ENCODE peak calls at places on chromosomes 4 and X, in eight cellular contexts. I, V, N, X, J, R, P and E are unnamed samples.

GRCh38 chr4:149707862-149708261 is 107.8 kb downstream of the IQCM start:
- DNase-seq in I (no peak), P (no peak), V (no peak), J (no peak), R (no peak), N (no peak), X (no peak), E (no peak)

GRCh38 chr4:7970031-7970946 is 30.6 kb upstream of the AFAP1 start:
- DNase-seq in P (no peak), V (no peak), N (no peak), R (no peak), J (no peak), X (no peak), I (no peak), E (no peak)

GRCh38 chr4:55083771-55084170 is 41.6 kb downstream of the KDR start:
- DNase-seq in I (no peak), X (no peak), V (no peak), R (no peak), P (no peak), N (no peak), J (no peak), E (no peak)

GRCh38 chr4:139243448-139244365 is 36.3 kb downstream of the MGARP start:
- DNase-seq in X (no peak), R (peak), V (peak), J (no peak), I (no peak), P (no peak), N (peak), E (peak)

GRCh38 chrX:2627272-2627867 is 63.7 kb upstream of the CD99 start:
- DNase-seq in P (peak), X (no peak), V (no peak), R (no peak), I (no peak), N (peak), J (no peak), E (peak)

GRCh38 chrX:135287266-135287823 is 21.9 kb upstream of the ETDC start:
- DNase-seq in J (no peak), V (no peak), R (no peak), P (no peak), N (no peak), I (no peak), X (no peak), E (no peak)

GRCh38 chr4:89290727-89291126 is 16.9 kb downstream of the GPRIN3 start:
- DNase-seq in R (no peak), P (no peak), N (no peak), J (no peak), V (no peak), X (no peak), I (no peak), E (no peak)

GRCh38 chrX:150364347-150365050 is 1.4 kb downstream of the MAMLD1 start:
- DNase-seq in V (no peak), J (no peak), I (peak), R (no peak), N (peak), X (peak), P (no peak), E (no peak)

GRCh38 chr4:108350332-108350731 is 181.6 kb upstream of the LEF1 start:
- DNase-seq in V (no peak), P (no peak), N (no peak), I (no peak), X (no peak), R (no peak), J (no peak), E (no peak)

GRCh38 chr4:140870427-140870826 is 114.2 kb upstream of the TBC1D9 start:
- DNase-seq in R (no peak), P (no peak), X (no peak), I (no peak), J (no peak), V (no peak), N (no peak), E (no peak)

GRCh38 chrX:9341305-9342201 is 123.3 kb upstream of the TBL1X start:
- DNase-seq in X (peak), N (peak), I (peak), J (peak), P (no peak), R (no peak), V (no peak), E (no peak)

GRCh38 chr4:176927664-176928063 is 134.9 kb upstream of the VEGFC start:
- DNase-seq in V (peak), P (no peak), X (no peak), R (no peak), I (no peak), N (no peak), J (no peak), E (peak)

GRCh38 chrX:151151668-151152267 is 24.6 kb upstream of the GPR50 start:
- DNase-seq in J (no peak), P (peak), R (no peak), N (peak), X (no peak), I (no peak), V (peak), E (peak)

GRCh38 chrX:13742397-13743176 is 8.0 kb downstream of the OFD1 start:
- DNase-seq in J (no peak), N (no peak), P (no peak), I (no peak), X (no peak), V (no peak), R (no peak), E (no peak)

GRCh38 chr4:159526172-159526571 is 423.3 kb downstream of the RAPGEF2 start:
- DNase-seq in N (no peak), P (no peak), R (no peak), V (no peak), J (no peak), I (no peak), X (no peak), E (no peak)

GRCh38 chrX:9396930-9397329 is 67.9 kb upstream of the TBL1X start:
- DNase-seq in N (no peak), P (no peak), R (no peak), X (no peak), J (no peak), V (peak), I (no peak), E (no peak)

DNA sequence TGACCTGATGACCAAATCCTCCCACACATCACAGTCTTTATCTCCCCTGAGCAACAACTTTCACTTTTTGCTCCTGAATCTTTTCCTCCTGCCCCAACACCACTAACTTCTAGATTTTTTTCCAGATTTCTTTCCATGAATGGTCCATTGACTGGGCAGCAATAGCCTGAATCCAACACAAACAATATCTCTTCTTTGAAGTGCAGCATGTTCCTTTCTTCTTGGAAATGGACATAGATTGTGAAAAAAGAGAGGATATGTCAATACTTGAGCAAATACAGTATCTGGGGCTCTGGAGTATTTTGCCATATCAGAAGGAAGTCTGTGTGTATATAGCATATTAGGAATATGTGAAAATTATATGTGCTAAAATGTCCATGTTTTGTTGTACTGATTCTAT is 55.2 kb downstream of the CDS1 start:
- DNase-seq in R (no peak), N (no peak), V (no peak), X (no peak), P (no peak), I (no peak), J (no peak), E (no peak)
- H3K4me3 ChIP-seq in R (no peak), N (no peak), V (no peak), X (no peak), P (no peak), I (no peak), J (no peak), E (no peak)

DNA sequence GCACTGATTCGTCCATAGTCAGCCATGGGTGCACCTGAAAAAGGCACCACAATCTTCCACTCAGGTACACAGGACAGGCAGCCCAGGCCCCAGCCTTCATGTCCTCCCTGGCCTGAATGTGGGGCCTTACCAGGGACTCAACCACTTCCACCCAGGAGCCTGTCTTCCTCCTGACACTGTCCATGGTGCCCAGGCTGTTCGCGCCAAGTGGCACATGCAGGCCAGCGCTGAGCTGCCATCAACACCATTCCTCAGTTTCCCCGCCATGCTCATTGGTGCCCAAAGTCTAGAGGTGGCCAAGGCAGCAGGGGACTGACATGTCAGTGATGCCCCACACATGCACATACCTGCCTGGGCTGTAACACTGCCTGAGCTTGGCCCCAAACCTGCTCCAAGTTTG is 322.2 kb upstream of the POU3F4 start:
- DNase-seq in N (no peak), I (no peak), V (no peak), P (no peak), J (no peak), R (no peak), X (no peak), E (no peak)
- TF ChIP-seq CTCF in N (no peak), I (no peak), V (no peak), P (no peak), J (no peak), R (no peak), X (no peak), E (no peak)

DNA sequence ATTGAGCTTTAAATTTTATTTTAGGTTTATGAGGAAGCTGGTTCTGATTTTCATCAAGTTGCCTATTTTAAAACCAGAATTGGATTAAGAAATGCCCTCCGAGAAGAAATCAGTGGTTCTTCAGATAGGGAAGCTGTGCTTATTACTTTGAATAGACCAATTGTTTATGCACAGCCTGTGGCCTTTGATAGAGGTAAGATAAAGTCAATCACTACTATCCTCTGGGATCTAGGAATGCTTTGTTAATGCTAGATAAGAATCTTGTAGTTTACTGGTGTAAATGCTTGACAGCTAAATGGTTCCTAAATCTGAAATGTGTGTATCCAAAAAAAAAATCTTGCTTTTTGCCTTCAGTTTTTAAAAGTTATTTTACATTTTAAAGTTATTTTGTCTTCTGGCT is 73.0 kb upstream of the ADAD1 start:
- DNase-seq in I (no peak), P (no peak), J (no peak), R (no peak), X (no peak), V (no peak), N (no peak), E (no peak)
- H3K4me3 ChIP-seq in I (no peak), P (no peak), J (no peak), R (no peak), X (no peak), V (no peak), N (no peak), E (no peak)

GRCh38 chr4:127782275-127783025 is at the start of gene HSPA4L:
- DNase-seq in V (no peak), R (no peak), X (peak), N (peak), P (peak), I (peak), J (no peak), E (peak)
- TF ChIP-seq CTCF in V (peak), R (peak), X (peak), N (peak), P (no peak), I (peak), J (no peak), E (no peak)

GRCh38 chr4:2861631-2862436 is 18.2 kb downstream of the ADD1 start:
- DNase-seq in N (no peak), J (no peak), R (no peak), V (no peak), X (no peak), I (no peak), P (no peak), E (no peak)

GRCh38 chr4:2863649-2864048 is 20.0 kb downstream of the ADD1 start:
- DNase-seq in V (no peak), R (no peak), J (no peak), I (no peak), X (no peak), N (no peak), P (no peak), E (no peak)

GRCh38 chr4:2860391-2861348 is 17.0 kb downstream of the ADD1 start:
- DNase-seq in R (no peak), X (peak), N (peak), J (no peak), P (no peak), I (peak), V (no peak), E (no peak)

GRCh38 chr4:2865381-2865780 is 21.7 kb downstream of the ADD1 start:
- DNase-seq in R (no peak), V (no peak), I (no peak), X (no peak), P (no peak), N (no peak), J (no peak), E (no peak)

DNA sequence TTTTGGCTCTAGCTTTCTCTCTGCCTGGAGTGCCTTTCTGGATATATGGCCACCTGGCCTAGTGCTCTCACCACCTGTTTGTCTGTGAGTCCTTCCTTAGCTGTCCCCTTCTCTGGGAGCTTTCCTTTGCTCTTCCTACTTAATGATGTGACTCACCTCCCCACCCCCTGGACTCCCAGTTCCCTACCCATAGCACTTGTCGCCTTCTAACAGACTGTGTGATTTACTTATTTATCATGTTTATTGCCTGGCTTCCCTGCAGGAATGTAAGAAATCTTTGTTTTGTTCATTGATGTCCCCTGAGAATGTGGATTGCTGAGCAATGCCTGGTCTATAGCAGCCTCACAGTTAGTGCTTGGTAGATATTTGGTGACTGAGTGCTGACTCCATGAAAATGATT is 18.9 kb downstream of the ADD1 start:
- DNase-seq in P (peak), N (peak), X (no peak), R (no peak), V (no peak), I (no peak), J (no peak), E (no peak)
- H3K4me3 ChIP-seq in P (no peak), N (no peak), X (peak), R (no peak), V (no peak), I (no peak), J (no peak), E (no peak)

GRCh38 chrX:27435031-27435430 is 28.1 kb downstream of the PPP4R3C start:
- DNase-seq in I (no peak), V (no peak), P (no peak), N (no peak), J (no peak), X (no peak), R (no peak), E (no peak)
- TF ChIP-seq CTCF in I (no peak), V (no peak), P (no peak), N (no peak), J (no peak), X (no peak), R (no peak), E (no peak)

GRCh38 chr4:576991-577498 is 950 bp upstream of the TMEM271 start:
- DNase-seq in R (no peak), V (no peak), I (no peak), X (no peak), J (no peak), N (no peak), P (no peak), E (no peak)
- H3K4me3 ChIP-seq in R (no peak), V (no peak), I (no peak), X (peak), J (peak), N (no peak), P (no peak), E (no peak)

DNA sequence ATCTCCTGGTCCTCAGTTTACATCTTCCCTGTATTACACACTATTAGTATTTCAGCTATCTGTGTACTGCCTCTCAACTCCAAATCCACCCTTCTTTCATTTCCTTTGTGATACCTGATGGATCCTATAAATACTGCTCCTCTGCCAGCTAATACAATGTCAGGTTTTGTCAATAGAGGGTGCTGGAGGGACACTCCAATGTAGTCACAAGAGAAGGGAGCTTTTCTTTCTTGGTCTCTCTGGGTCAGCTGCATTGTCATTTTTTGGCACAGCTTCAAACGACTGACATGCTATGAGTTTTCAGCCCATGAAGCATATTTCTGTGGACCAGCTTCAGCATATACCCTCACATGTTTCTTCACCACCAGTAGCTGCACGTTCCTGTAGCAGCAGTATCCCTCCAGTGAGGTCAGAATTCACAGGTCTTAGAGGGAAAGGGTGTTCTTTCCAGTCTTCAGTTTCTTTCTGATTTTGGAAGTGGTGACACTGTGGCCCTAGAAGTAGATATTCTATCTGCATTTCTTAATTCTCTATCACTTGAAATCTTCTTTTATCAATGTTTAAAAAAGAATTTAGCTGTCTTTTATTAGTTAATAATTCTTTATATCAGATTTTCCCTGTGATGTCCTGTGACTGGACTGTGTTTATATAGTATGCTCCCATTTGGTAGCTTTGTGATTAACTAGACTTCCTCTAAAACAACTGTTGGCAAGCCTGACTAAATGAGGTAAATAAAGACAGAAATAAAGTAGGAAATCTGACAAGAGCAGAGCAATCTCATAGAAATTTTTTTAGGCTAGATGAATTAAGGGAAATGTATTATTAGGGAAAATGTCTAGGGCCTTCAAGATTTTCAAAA is 60.6 kb downstream of the GABRA2 start:
- DNase-seq in N (peak), P (no peak), R (no peak), V (peak), I (no peak), J (no peak), X (no peak), E (no peak)
- TF ChIP-seq CTCF in N (peak), P (no peak), R (no peak), V (peak), I (no peak), J (no peak), X (peak), E (no peak)